ENCODE peak calls at places on chromosome 4, in four cellular contexts. One of them, this sample, is unnamed.

GRCh38 chr4:20124317-20125026 is 127.2 kb upstream of the SLIT2 start:
- DNase-seq in KG1: no peak
- DNase-seq in T follicular helper cell: no peak
- DNase-seq in stimulated activated CD8-positive, alpha-beta memory T cell treated with anti-CD3 and anti-CD28 coated beads, Interleukin-15, amount 100 ng/mL, for 24 hours: no peak
- DNase-seq in this sample: no peak

GRCh38 chr4:74283614-74284013 is 24.7 kb upstream of the EPGN start:
- DNase-seq in KG1: no peak
- DNase-seq in T follicular helper cell: no peak
- DNase-seq in stimulated activated CD8-positive, alpha-beta memory T cell treated with anti-CD3 and anti-CD28 coated beads, Interleukin-15, amount 100 ng/mL, for 24 hours: no peak
- DNase-seq in this sample: no peak

GRCh38 chr4:169774466-169775445 is 17.0 kb upstream of the HPF1 start:
- DNase-seq in KG1: no peak
- DNase-seq in T follicular helper cell: no peak
- DNase-seq in stimulated activated CD8-positive, alpha-beta memory T cell treated with anti-CD3 and anti-CD28 coated beads, Interleukin-15, amount 100 ng/mL, for 24 hours: no peak
- DNase-seq in this sample: no peak

GRCh38 chr4:122773021-122773420 is 40.5 kb downstream of the BBS12 start:
- DNase-seq in KG1: no peak
- DNase-seq in T follicular helper cell: no peak
- DNase-seq in stimulated activated CD8-positive, alpha-beta memory T cell treated with anti-CD3 and anti-CD28 coated beads, Interleukin-15, amount 100 ng/mL, for 24 hours: no peak
- DNase-seq in this sample: no peak

GRCh38 chr4:169492436-169493163 is 119.8 kb downstream of the NEK1 start:
- DNase-seq in KG1: no peak
- DNase-seq in T follicular helper cell: no peak
- DNase-seq in stimulated activated CD8-positive, alpha-beta memory T cell treated with anti-CD3 and anti-CD28 coated beads, Interleukin-15, amount 100 ng/mL, for 24 hours: no peak
- DNase-seq in this sample: no peak

GRCh38 chr4:141458501-141458900 is 177.9 kb upstream of the IL15 start:
- DNase-seq in KG1: no peak
- DNase-seq in T follicular helper cell: no peak
- DNase-seq in stimulated activated CD8-positive, alpha-beta memory T cell treated with anti-CD3 and anti-CD28 coated beads, Interleukin-15, amount 100 ng/mL, for 24 hours: no peak
- DNase-seq in this sample: no peak

GRCh38 chr4:87698394-87698793 is 48.3 kb downstream of the DMP1 start:
- DNase-seq in KG1: no peak
- DNase-seq in T follicular helper cell: no peak
- DNase-seq in stimulated activated CD8-positive, alpha-beta memory T cell treated with anti-CD3 and anti-CD28 coated beads, Interleukin-15, amount 100 ng/mL, for 24 hours: no peak
- DNase-seq in this sample: no peak

GRCh38 chr4:123578276-123579014 is 181.8 kb downstream of the SPRY1 start:
- DNase-seq in KG1: no peak
- DNase-seq in T follicular helper cell: no peak
- DNase-seq in stimulated activated CD8-positive, alpha-beta memory T cell treated with anti-CD3 and anti-CD28 coated beads, Interleukin-15, amount 100 ng/mL, for 24 hours: no peak
- DNase-seq in this sample: no peak

GRCh38 chr4:73603854-73604584 is 16.2 kb downstream of the RASSF6 start:
- DNase-seq in KG1: no peak
- DNase-seq in T follicular helper cell: no peak
- DNase-seq in stimulated activated CD8-positive, alpha-beta memory T cell treated with anti-CD3 and anti-CD28 coated beads, Interleukin-15, amount 100 ng/mL, for 24 hours: no peak
- DNase-seq in this sample: no peak

GRCh38 chr4:184368290-184368689 is 106.1 kb downstream of the IRF2 start:
- DNase-seq in KG1: no peak
- DNase-seq in T follicular helper cell: no peak
- DNase-seq in stimulated activated CD8-positive, alpha-beta memory T cell treated with anti-CD3 and anti-CD28 coated beads, Interleukin-15, amount 100 ng/mL, for 24 hours: no peak
- DNase-seq in this sample: no peak

GRCh38 chr4:127781303-127782024 is 658 bp upstream of the HSPA4L start:
- DNase-seq in KG1: no peak
- DNase-seq in T follicular helper cell: no peak
- DNase-seq in stimulated activated CD8-positive, alpha-beta memory T cell treated with anti-CD3 and anti-CD28 coated beads, Interleukin-15, amount 100 ng/mL, for 24 hours: no peak
- DNase-seq in this sample: peak

GRCh38 chr4:126775485-126776106 is 857.2 kb upstream of the INTU start:
- DNase-seq in KG1: no peak
- DNase-seq in T follicular helper cell: no peak
- DNase-seq in stimulated activated CD8-positive, alpha-beta memory T cell treated with anti-CD3 and anti-CD28 coated beads, Interleukin-15, amount 100 ng/mL, for 24 hours: no peak
- DNase-seq in this sample: no peak

GRCh38 chr4:52780206-52780605 is 29.0 kb upstream of the ERVMER34-1 start:
- DNase-seq in KG1: no peak
- DNase-seq in T follicular helper cell: no peak
- DNase-seq in stimulated activated CD8-positive, alpha-beta memory T cell treated with anti-CD3 and anti-CD28 coated beads, Interleukin-15, amount 100 ng/mL, for 24 hours: no peak
- DNase-seq in this sample: no peak

GRCh38 chr4:7703669-7704068 is 236.0 kb downstream of the AFAP1 start:
- DNase-seq in KG1: no peak
- DNase-seq in T follicular helper cell: no peak
- DNase-seq in stimulated activated CD8-positive, alpha-beta memory T cell treated with anti-CD3 and anti-CD28 coated beads, Interleukin-15, amount 100 ng/mL, for 24 hours: no peak
- DNase-seq in this sample: no peak

GRCh38 chr4:81136161-81136910 is 78.7 kb downstream of the PRKG2 start:
- DNase-seq in KG1: no peak
- DNase-seq in T follicular helper cell: no peak
- DNase-seq in stimulated activated CD8-positive, alpha-beta memory T cell treated with anti-CD3 and anti-CD28 coated beads, Interleukin-15, amount 100 ng/mL, for 24 hours: no peak
- DNase-seq in this sample: no peak

GRCh38 chr4:163613375-163613774 is 118.9 kb downstream of the TMA16 start:
- DNase-seq in KG1: no peak
- DNase-seq in T follicular helper cell: no peak
- DNase-seq in stimulated activated CD8-positive, alpha-beta memory T cell treated with anti-CD3 and anti-CD28 coated beads, Interleukin-15, amount 100 ng/mL, for 24 hours: no peak
- DNase-seq in this sample: no peak

GRCh38 chr4:1578968-1579833 is 104.9 kb downstream of the FAM53A start:
- DNase-seq in KG1: peak
- DNase-seq in T follicular helper cell: peak
- DNase-seq in stimulated activated CD8-positive, alpha-beta memory T cell treated with anti-CD3 and anti-CD28 coated beads, Interleukin-15, amount 100 ng/mL, for 24 hours: peak
- DNase-seq in this sample: no peak

GRCh38 chr4:25487155-25487554 is 110.1 kb downstream of the ANAPC4 start:
- DNase-seq in KG1: no peak
- DNase-seq in T follicular helper cell: no peak
- DNase-seq in stimulated activated CD8-positive, alpha-beta memory T cell treated with anti-CD3 and anti-CD28 coated beads, Interleukin-15, amount 100 ng/mL, for 24 hours: no peak
- DNase-seq in this sample: no peak

GRCh38 chr4:124304936-124305335 is 407.6 kb downstream of the ANKRD50 start:
- DNase-seq in KG1: no peak
- DNase-seq in T follicular helper cell: no peak
- DNase-seq in stimulated activated CD8-positive, alpha-beta memory T cell treated with anti-CD3 and anti-CD28 coated beads, Interleukin-15, amount 100 ng/mL, for 24 hours: no peak
- DNase-seq in this sample: no peak

GRCh38 chr4:16443504-16444088 is 217.3 kb upstream of the TAPT1 start:
- DNase-seq in KG1: no peak
- DNase-seq in T follicular helper cell: no peak
- DNase-seq in stimulated activated CD8-positive, alpha-beta memory T cell treated with anti-CD3 and anti-CD28 coated beads, Interleukin-15, amount 100 ng/mL, for 24 hours: no peak
- DNase-seq in this sample: no peak

GRCh38 chr4:3642806-3643517 is 110.7 kb upstream of the LRPAP1 start:
- DNase-seq in KG1: no peak
- DNase-seq in T follicular helper cell: no peak
- DNase-seq in stimulated activated CD8-positive, alpha-beta memory T cell treated with anti-CD3 and anti-CD28 coated beads, Interleukin-15, amount 100 ng/mL, for 24 hours: no peak
- DNase-seq in this sample: no peak